ENCODE peak calls at places on chromosome 10, in four cellular contexts. One of them, this sample, is unnamed.

GRCh38 chr10:121597504-121598241 is 571 bp downstream of the FGFR2 start:
- DNase-seq in HCT116: no peak
- DNase-seq in GM23338: peak
- DNase-seq in A549: no peak
- DNase-seq in this sample: no peak

GRCh38 chr10:109166935-109167334 is 756.4 kb downstream of the XPNPEP1 start:
- DNase-seq in HCT116: no peak
- DNase-seq in GM23338: no peak
- DNase-seq in A549: no peak
- DNase-seq in this sample: no peak

GRCh38 chr10:80156216-80156615 is 23.7 kb downstream of the PLAC9 start:
- DNase-seq in HCT116: no peak
- DNase-seq in GM23338: no peak
- DNase-seq in A549: no peak
- DNase-seq in this sample: no peak

GRCh38 chr10:15748137-15748536 is 28.4 kb upstream of the ITGA8 start:
- DNase-seq in HCT116: no peak
- DNase-seq in GM23338: no peak
- DNase-seq in A549: no peak
- DNase-seq in this sample: no peak

GRCh38 chr10:72215611-72216549 is at the start of the genes ANAPC16 and ASCC1:
- DNase-seq in HCT116: peak
- DNase-seq in GM23338: peak
- DNase-seq in A549: peak
- DNase-seq in this sample: peak

GRCh38 chr10:42864575-42864974 is 82.0 kb downstream of the BMS1 start:
- DNase-seq in HCT116: peak
- DNase-seq in GM23338: peak
- DNase-seq in A549: no peak
- DNase-seq in this sample: peak

GRCh38 chr10:131743190-131744151 is 157.3 kb upstream of the PPP2R2D start:
- DNase-seq in HCT116: no peak
- DNase-seq in GM23338: peak
- DNase-seq in A549: no peak
- DNase-seq in this sample: no peak

GRCh38 chr10:103265712-103266329 is 11.1 kb upstream of the INA start:
- DNase-seq in HCT116: peak
- DNase-seq in GM23338: peak
- DNase-seq in A549: peak
- DNase-seq in this sample: peak

GRCh38 chr10:60099998-60100747 is 193.8 kb upstream of the CCDC6 start:
- DNase-seq in HCT116: peak
- DNase-seq in GM23338: peak
- DNase-seq in A549: peak
- DNase-seq in this sample: no peak

GRCh38 chr10:8962249-8962648 is 907.8 kb downstream of the GATA3 start:
- DNase-seq in HCT116: no peak
- DNase-seq in GM23338: no peak
- DNase-seq in A549: no peak
- DNase-seq in this sample: no peak

GRCh38 chr10:18767981-18768380 is 108.8 kb downstream of the ARL5B start:
- DNase-seq in HCT116: no peak
- DNase-seq in GM23338: no peak
- DNase-seq in A549: no peak
- DNase-seq in this sample: no peak

GRCh38 chr10:23467024-23467423 is 28.1 kb downstream of the OTUD1 start:
- DNase-seq in HCT116: no peak
- DNase-seq in GM23338: no peak
- DNase-seq in A549: no peak
- DNase-seq in this sample: no peak

GRCh38 chr10:42754155-42755027 is 28.2 kb upstream of the BMS1 start:
- DNase-seq in HCT116: no peak
- DNase-seq in GM23338: peak
- DNase-seq in A549: peak
- DNase-seq in this sample: no peak

GRCh38 chr10:79995979-79996629 is 47.2 kb upstream of the SFTPD start:
- DNase-seq in HCT116: no peak
- DNase-seq in GM23338: no peak
- DNase-seq in A549: no peak
- DNase-seq in this sample: no peak

GRCh38 chr10:132627736-132628512 is 90.3 kb downstream of the INPP5A start:
- DNase-seq in HCT116: no peak
- DNase-seq in GM23338: no peak
- DNase-seq in A549: no peak
- DNase-seq in this sample: no peak

GRCh38 chr10:97534746-97535367 is 36.1 kb downstream of the UBTD1 start:
- DNase-seq in HCT116: no peak
- DNase-seq in GM23338: peak
- DNase-seq in A549: peak
- DNase-seq in this sample: no peak

GRCh38 chr10:105585753-105586152 is 944.7 kb downstream of the SORCS3 start:
- DNase-seq in HCT116: no peak
- DNase-seq in GM23338: peak
- DNase-seq in A549: no peak
- DNase-seq in this sample: no peak

GRCh38 chr10:132307823-132308587 is at the start of gene STK32C:
- DNase-seq in HCT116: peak
- DNase-seq in GM23338: peak
- DNase-seq in A549: peak
- DNase-seq in this sample: peak

GRCh38 chr10:96672491-96673175 is 47.7 kb downstream of the PIK3AP1 start:
- DNase-seq in HCT116: no peak
- DNase-seq in GM23338: no peak
- DNase-seq in A549: no peak
- DNase-seq in this sample: no peak

GRCh38 chr10:16816830-16817124 is 447 bp downstream of the RSU1 start:
- DNase-seq in HCT116: no peak
- DNase-seq in GM23338: no peak
- DNase-seq in A549: peak
- DNase-seq in this sample: no peak

GRCh38 chr10:120392671-120393079 is 64.4 kb upstream of the PLPP4 start:
- DNase-seq in HCT116: no peak
- DNase-seq in GM23338: no peak
- DNase-seq in A549: no peak
- DNase-seq in this sample: no peak

GRCh38 chr10:70932415-70933196 is 44.2 kb upstream of the PCBD1 start:
- DNase-seq in HCT116: no peak
- DNase-seq in GM23338: no peak
- DNase-seq in A549: no peak
- DNase-seq in this sample: no peak

GRCh38 chr10:34280599-34281374 is 534.3 kb downstream of the PARD3 start:
- DNase-seq in HCT116: no peak
- DNase-seq in GM23338: peak
- DNase-seq in A549: peak
- DNase-seq in this sample: no peak

GRCh38 chr10:71379118-71379781 is 17.5 kb upstream of the CDH23 start:
- DNase-seq in HCT116: no peak
- DNase-seq in GM23338: no peak
- DNase-seq in A549: no peak
- DNase-seq in this sample: no peak

GRCh38 chr10:48390005-48390871 is 83.8 kb downstream of the MAPK8 start:
- DNase-seq in HCT116: no peak
- DNase-seq in GM23338: no peak
- DNase-seq in A549: no peak
- DNase-seq in this sample: no peak

GRCh38 chr10:114753126-114753525 is 68.5 kb upstream of the FHIP2A start:
- DNase-seq in HCT116: no peak
- DNase-seq in GM23338: no peak
- DNase-seq in A549: no peak
- DNase-seq in this sample: no peak

GRCh38 chr10:29501692-29502091 is 133.1 kb downstream of the SVIL start:
- DNase-seq in HCT116: peak
- DNase-seq in GM23338: no peak
- DNase-seq in A549: peak
- DNase-seq in this sample: no peak

GRCh38 chr10:110260746-110261477 is 43.8 kb downstream of the SMNDC1 start:
- DNase-seq in HCT116: no peak
- DNase-seq in GM23338: no peak
- DNase-seq in A549: no peak
- DNase-seq in this sample: no peak

GRCh38 chr10:69090687-69091450 is 3.0 kb downstream of the SRGN start:
- DNase-seq in HCT116: no peak
- DNase-seq in GM23338: no peak
- DNase-seq in A549: no peak
- DNase-seq in this sample: no peak
- H3K4me3 ChIP-seq in HCT116: no peak
- H3K4me3 ChIP-seq in GM23338: no peak
- H3K4me3 ChIP-seq in A549: no peak
- H3K4me3 ChIP-seq in this sample: peak

DNA sequence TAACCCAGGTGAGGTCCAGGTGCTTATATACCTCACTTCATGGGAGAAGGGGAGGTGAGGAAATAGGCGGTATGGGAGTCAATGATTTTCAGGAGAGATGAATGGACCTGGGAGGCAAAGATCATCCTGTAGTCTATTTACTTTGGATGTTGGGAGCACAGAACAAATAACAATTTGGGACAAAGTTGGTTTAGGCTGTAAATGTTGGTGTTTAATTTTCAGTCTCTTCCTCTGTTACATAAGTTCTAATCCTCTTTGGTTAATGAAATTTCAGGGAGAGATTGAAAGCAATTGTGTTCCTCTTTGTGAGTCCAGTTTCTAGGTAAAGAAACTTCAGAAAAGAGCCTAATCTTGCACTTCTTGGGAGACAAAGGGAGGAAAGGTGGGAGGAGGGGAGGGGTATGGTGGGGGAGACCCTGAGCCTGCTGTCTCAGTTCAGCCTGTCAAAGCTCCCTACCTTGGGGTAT is 46.9 kb downstream of the AKR1C4 start:
- DNase-seq in HCT116: no peak
- DNase-seq in GM23338: no peak
- DNase-seq in A549: no peak
- DNase-seq in this sample: no peak
- TF ChIP-seq REST in HCT116: no peak
- TF ChIP-seq REST in GM23338: no peak
- TF ChIP-seq REST in A549: no peak
- TF ChIP-seq REST in this sample: no peak

GRCh38 chr10:1195828-1196227 is 139.6 kb downstream of the WDR37 start:
- DNase-seq in HCT116: no peak
- DNase-seq in GM23338: peak
- DNase-seq in A549: no peak
- DNase-seq in this sample: no peak
- H3K4me3 ChIP-seq in HCT116: no peak
- H3K4me3 ChIP-seq in GM23338: no peak
- H3K4me3 ChIP-seq in A549: no peak
- H3K4me3 ChIP-seq in this sample: no peak

GRCh38 chr10:119377431-119377830 is 165.1 kb downstream of the RGS10 start:
- DNase-seq in HCT116: no peak
- DNase-seq in GM23338: no peak
- DNase-seq in A549: no peak
- DNase-seq in this sample: no peak
- TF ChIP-seq REST in HCT116: no peak
- TF ChIP-seq REST in GM23338: no peak
- TF ChIP-seq REST in A549: no peak
- TF ChIP-seq REST in this sample: no peak

GRCh38 chr10:104340099-104340594 is 1.9 kb upstream of the ITPRIP start:
- DNase-seq in HCT116: no peak
- DNase-seq in GM23338: no peak
- DNase-seq in A549: no peak
- DNase-seq in this sample: no peak
- H3K4me3 ChIP-seq in HCT116: no peak
- H3K4me3 ChIP-seq in GM23338: no peak
- H3K4me3 ChIP-seq in A549: no peak
- H3K4me3 ChIP-seq in this sample: no peak

GRCh38 chr10:35639651-35640311 is 2.3 kb downstream of the FZD8 start:
- DNase-seq in HCT116: no peak
- DNase-seq in GM23338: peak
- DNase-seq in A549: no peak
- DNase-seq in this sample: no peak
- TF ChIP-seq REST in HCT116: no peak
- TF ChIP-seq REST in GM23338: no peak
- TF ChIP-seq REST in A549: no peak
- TF ChIP-seq REST in this sample: no peak

DNA sequence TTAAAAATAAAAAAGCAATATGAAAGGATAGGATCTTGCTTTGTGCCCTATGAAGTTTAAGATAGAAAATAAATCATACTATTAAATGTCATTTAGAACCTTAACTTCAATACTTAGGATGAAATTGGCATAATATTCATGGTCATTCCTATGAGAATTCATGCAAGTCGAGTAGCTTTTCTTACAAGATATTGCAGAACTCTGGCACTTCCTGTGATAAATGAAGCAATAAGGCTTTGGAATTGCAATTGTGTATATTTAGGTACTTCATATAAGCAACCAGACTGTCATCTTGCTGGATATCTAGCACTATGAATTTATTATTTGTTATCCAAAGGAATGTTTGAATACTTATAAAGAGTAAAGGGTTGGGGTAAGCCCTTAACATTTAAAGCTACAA is 116.5 kb downstream of the ZNF438 start:
- DNase-seq in HCT116: no peak
- DNase-seq in GM23338: no peak
- DNase-seq in A549: no peak
- DNase-seq in this sample: peak
- H3K4me3 ChIP-seq in HCT116: no peak
- H3K4me3 ChIP-seq in GM23338: no peak
- H3K4me3 ChIP-seq in A549: no peak
- H3K4me3 ChIP-seq in this sample: no peak

DNA sequence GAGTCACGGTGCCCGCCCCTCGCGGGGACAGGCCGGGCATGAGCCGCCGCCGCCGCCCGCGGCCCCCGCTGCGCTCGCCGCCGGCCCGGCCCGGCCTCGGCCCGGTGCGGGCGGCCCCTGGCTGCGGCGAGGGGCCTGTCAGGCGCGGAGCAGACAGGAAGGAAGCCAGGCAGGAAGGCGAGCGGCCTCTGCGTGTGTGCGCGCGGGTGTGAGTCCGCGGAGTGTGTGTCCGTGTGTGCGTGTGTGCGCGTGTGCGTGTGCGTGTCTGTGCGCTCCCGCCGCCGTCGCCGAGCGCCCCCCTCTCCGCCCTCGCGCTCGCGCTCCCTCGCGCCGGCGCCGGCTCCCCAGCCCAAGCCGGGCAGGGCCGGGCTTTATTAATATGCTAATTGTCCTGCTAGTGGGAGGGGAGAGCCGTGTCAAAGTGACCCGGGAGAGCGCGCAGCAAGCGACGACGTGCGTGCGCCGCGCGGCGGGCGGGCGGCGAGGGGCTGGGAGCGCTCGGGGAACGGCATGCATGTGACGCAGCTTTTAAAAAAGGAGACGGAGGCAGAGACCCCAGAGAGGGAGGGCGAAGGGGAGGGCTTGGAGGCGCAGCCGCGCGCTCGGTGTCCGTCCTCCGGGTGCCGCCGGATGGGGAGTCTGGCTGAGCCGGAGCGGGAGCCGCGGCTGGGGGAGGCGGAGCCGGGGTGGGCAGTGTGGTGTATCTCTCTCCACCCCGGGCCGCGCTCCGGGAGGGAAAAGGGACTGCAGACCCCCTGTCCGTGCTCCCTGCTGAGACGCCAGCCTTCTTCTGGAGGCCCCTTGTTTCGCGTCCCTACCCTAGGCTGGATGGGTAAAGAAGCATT is at the start of gene LDB1:
- DNase-seq in HCT116: peak
- DNase-seq in GM23338: peak
- DNase-seq in A549: peak
- DNase-seq in this sample: peak
- TF ChIP-seq REST in HCT116: no peak
- TF ChIP-seq REST in GM23338: no peak
- TF ChIP-seq REST in A549: no peak
- TF ChIP-seq REST in this sample: peak

GRCh38 chr10:62384447-62385081 is 10.4 kb downstream of the ZNF365 start:
- DNase-seq in HCT116: peak
- DNase-seq in GM23338: no peak
- DNase-seq in A549: no peak
- DNase-seq in this sample: no peak
- H3K4me3 ChIP-seq in HCT116: no peak
- H3K4me3 ChIP-seq in GM23338: no peak
- H3K4me3 ChIP-seq in A549: no peak
- H3K4me3 ChIP-seq in this sample: no peak